ENCODE peak calls at places on chromosomes 5 and 9, in eight cellular contexts. One of them, this sample, is unnamed.

GRCh38 chr5:159022178-159022556 is 77.5 kb downstream of the EBF1 start:
- DNase-seq in lung: peak
- DNase-seq in breast epithelium: no peak
- DNase-seq in K562: no peak
- DNase-seq in uterus: peak
- DNase-seq in cardiac fibroblast: peak
- DNase-seq in epithelial cell of esophagus: no peak
- DNase-seq in BJ: peak
- DNase-seq in this sample: no peak

GRCh38 chr5:57501414-57502321 is 19.1 kb upstream of the ACTBL2 start:
- DNase-seq in lung: no peak
- DNase-seq in breast epithelium: no peak
- DNase-seq in K562: no peak
- DNase-seq in uterus: no peak
- DNase-seq in cardiac fibroblast: peak
- DNase-seq in epithelial cell of esophagus: no peak
- DNase-seq in BJ: no peak
- DNase-seq in this sample: no peak

GRCh38 chr9:33267368-33267767 is 2.5 kb downstream of the CHMP5 start:
- DNase-seq in lung: no peak
- DNase-seq in breast epithelium: no peak
- DNase-seq in K562: no peak
- DNase-seq in uterus: no peak
- DNase-seq in cardiac fibroblast: no peak
- DNase-seq in epithelial cell of esophagus: no peak
- DNase-seq in BJ: no peak
- DNase-seq in this sample: no peak

GRCh38 chr5:42992035-42992570 is 48.0 kb downstream of the ANXA2R start:
- DNase-seq in lung: peak
- DNase-seq in breast epithelium: peak
- DNase-seq in K562: peak
- DNase-seq in uterus: peak
- DNase-seq in cardiac fibroblast: peak
- DNase-seq in epithelial cell of esophagus: peak
- DNase-seq in BJ: peak
- DNase-seq in this sample: peak

GRCh38 chr5:92519717-92520632 is 1061.0 kb downstream of the NR2F1-AS1 start:
- DNase-seq in lung: no peak
- DNase-seq in breast epithelium: no peak
- DNase-seq in K562: no peak
- DNase-seq in uterus: no peak
- DNase-seq in cardiac fibroblast: no peak
- DNase-seq in epithelial cell of esophagus: peak
- DNase-seq in BJ: no peak
- DNase-seq in this sample: no peak

GRCh38 chr9:76396597-76396996 is 2.4 kb upstream of the RFK start:
- DNase-seq in lung: no peak
- DNase-seq in breast epithelium: no peak
- DNase-seq in K562: no peak
- DNase-seq in uterus: no peak
- DNase-seq in cardiac fibroblast: no peak
- DNase-seq in epithelial cell of esophagus: no peak
- DNase-seq in BJ: no peak
- DNase-seq in this sample: no peak

GRCh38 chr9:75683591-75683990 is 206.9 kb upstream of the PCSK5 start:
- DNase-seq in lung: no peak
- DNase-seq in breast epithelium: no peak
- DNase-seq in K562: no peak
- DNase-seq in uterus: no peak
- DNase-seq in cardiac fibroblast: no peak
- DNase-seq in epithelial cell of esophagus: peak
- DNase-seq in BJ: no peak
- DNase-seq in this sample: no peak

GRCh38 chr5:90191352-90192045 is 218.1 kb downstream of the CETN3 start:
- DNase-seq in lung: no peak
- DNase-seq in breast epithelium: no peak
- DNase-seq in K562: no peak
- DNase-seq in uterus: no peak
- DNase-seq in cardiac fibroblast: no peak
- DNase-seq in epithelial cell of esophagus: no peak
- DNase-seq in BJ: no peak
- DNase-seq in this sample: no peak

GRCh38 chr5:132674671-132675506 is 1.1 kb downstream of the IL4 start:
- DNase-seq in lung: no peak
- DNase-seq in breast epithelium: no peak
- DNase-seq in K562: no peak
- DNase-seq in uterus: no peak
- DNase-seq in cardiac fibroblast: peak
- DNase-seq in epithelial cell of esophagus: peak
- DNase-seq in BJ: peak
- DNase-seq in this sample: peak

GRCh38 chr9:132518151-132518550 is 64.3 kb upstream of the BARHL1 start:
- DNase-seq in lung: no peak
- DNase-seq in breast epithelium: no peak
- DNase-seq in K562: no peak
- DNase-seq in uterus: no peak
- DNase-seq in cardiac fibroblast: no peak
- DNase-seq in epithelial cell of esophagus: no peak
- DNase-seq in BJ: no peak
- DNase-seq in this sample: no peak

GRCh38 chr5:165882099-165882498 is 2376.7 kb downstream of the MAT2B start:
- DNase-seq in lung: no peak
- DNase-seq in breast epithelium: no peak
- DNase-seq in K562: no peak
- DNase-seq in uterus: no peak
- DNase-seq in cardiac fibroblast: no peak
- DNase-seq in epithelial cell of esophagus: no peak
- DNase-seq in BJ: no peak
- DNase-seq in this sample: no peak

DNA sequence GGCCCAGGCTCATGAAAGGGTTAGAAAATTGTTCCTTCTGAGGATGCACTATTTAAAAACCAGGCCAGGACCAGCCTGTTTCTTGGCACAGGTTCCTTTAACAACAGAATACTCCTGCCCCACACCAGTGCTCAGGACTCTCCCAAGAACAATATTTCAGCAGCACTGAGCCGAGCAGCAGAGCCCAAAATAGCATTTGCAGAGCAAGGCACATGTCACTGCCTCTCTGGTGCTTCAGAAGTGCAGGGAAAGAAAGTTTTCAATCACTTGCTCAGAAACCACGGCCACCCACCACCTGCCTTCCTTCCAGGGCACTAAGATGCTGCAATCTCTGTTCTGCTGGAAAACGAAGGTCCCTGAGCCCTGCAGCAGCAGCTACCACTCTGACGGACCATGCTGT is 77.6 kb downstream of the SIL1 start:
- DNase-seq in lung: no peak
- DNase-seq in breast epithelium: no peak
- DNase-seq in K562: no peak
- DNase-seq in uterus: no peak
- DNase-seq in cardiac fibroblast: no peak
- DNase-seq in epithelial cell of esophagus: no peak
- DNase-seq in BJ: no peak
- DNase-seq in this sample: no peak
- H3K4me3 ChIP-seq in lung: no peak
- H3K4me3 ChIP-seq in breast epithelium: no peak
- H3K4me3 ChIP-seq in K562: no peak
- H3K4me3 ChIP-seq in uterus: no peak
- H3K4me3 ChIP-seq in cardiac fibroblast: no peak
- H3K4me3 ChIP-seq in epithelial cell of esophagus: no peak
- H3K4me3 ChIP-seq in BJ: no peak
- H3K4me3 ChIP-seq in this sample: no peak

GRCh38 chr9:7358876-7359275 is 440.7 kb downstream of the DMAC1 start:
- DNase-seq in lung: no peak
- DNase-seq in breast epithelium: no peak
- DNase-seq in K562: no peak
- DNase-seq in uterus: no peak
- DNase-seq in cardiac fibroblast: no peak
- DNase-seq in epithelial cell of esophagus: no peak
- DNase-seq in BJ: no peak
- DNase-seq in this sample: no peak
- TF ChIP-seq CTCF in lung: no peak
- TF ChIP-seq CTCF in breast epithelium: no peak
- TF ChIP-seq CTCF in K562: no peak
- TF ChIP-seq CTCF in uterus: no peak
- TF ChIP-seq CTCF in cardiac fibroblast: peak
- TF ChIP-seq CTCF in epithelial cell of esophagus: peak
- TF ChIP-seq CTCF in BJ: peak
- TF ChIP-seq CTCF in this sample: no peak

GRCh38 chr5:71783891-71784290 is 64.8 kb downstream of the CARTPT start:
- DNase-seq in lung: no peak
- DNase-seq in breast epithelium: no peak
- DNase-seq in K562: no peak
- DNase-seq in uterus: no peak
- DNase-seq in cardiac fibroblast: no peak
- DNase-seq in epithelial cell of esophagus: peak
- DNase-seq in BJ: no peak
- DNase-seq in this sample: no peak

GRCh38 chr5:71782393-71782770 is 63.3 kb downstream of the CARTPT start:
- DNase-seq in lung: no peak
- DNase-seq in breast epithelium: no peak
- DNase-seq in K562: no peak
- DNase-seq in uterus: no peak
- DNase-seq in cardiac fibroblast: no peak
- DNase-seq in epithelial cell of esophagus: no peak
- DNase-seq in BJ: no peak
- DNase-seq in this sample: no peak

GRCh38 chr5:71786337-71787060 is 67.4 kb downstream of the CARTPT start:
- DNase-seq in lung: no peak
- DNase-seq in breast epithelium: no peak
- DNase-seq in K562: no peak
- DNase-seq in uterus: no peak
- DNase-seq in cardiac fibroblast: no peak
- DNase-seq in epithelial cell of esophagus: no peak
- DNase-seq in BJ: no peak
- DNase-seq in this sample: no peak

GRCh38 chr5:71780597-71780996 is 61.5 kb downstream of the CARTPT start:
- DNase-seq in lung: no peak
- DNase-seq in breast epithelium: no peak
- DNase-seq in K562: no peak
- DNase-seq in uterus: no peak
- DNase-seq in cardiac fibroblast: no peak
- DNase-seq in epithelial cell of esophagus: no peak
- DNase-seq in BJ: no peak
- DNase-seq in this sample: no peak

DNA sequence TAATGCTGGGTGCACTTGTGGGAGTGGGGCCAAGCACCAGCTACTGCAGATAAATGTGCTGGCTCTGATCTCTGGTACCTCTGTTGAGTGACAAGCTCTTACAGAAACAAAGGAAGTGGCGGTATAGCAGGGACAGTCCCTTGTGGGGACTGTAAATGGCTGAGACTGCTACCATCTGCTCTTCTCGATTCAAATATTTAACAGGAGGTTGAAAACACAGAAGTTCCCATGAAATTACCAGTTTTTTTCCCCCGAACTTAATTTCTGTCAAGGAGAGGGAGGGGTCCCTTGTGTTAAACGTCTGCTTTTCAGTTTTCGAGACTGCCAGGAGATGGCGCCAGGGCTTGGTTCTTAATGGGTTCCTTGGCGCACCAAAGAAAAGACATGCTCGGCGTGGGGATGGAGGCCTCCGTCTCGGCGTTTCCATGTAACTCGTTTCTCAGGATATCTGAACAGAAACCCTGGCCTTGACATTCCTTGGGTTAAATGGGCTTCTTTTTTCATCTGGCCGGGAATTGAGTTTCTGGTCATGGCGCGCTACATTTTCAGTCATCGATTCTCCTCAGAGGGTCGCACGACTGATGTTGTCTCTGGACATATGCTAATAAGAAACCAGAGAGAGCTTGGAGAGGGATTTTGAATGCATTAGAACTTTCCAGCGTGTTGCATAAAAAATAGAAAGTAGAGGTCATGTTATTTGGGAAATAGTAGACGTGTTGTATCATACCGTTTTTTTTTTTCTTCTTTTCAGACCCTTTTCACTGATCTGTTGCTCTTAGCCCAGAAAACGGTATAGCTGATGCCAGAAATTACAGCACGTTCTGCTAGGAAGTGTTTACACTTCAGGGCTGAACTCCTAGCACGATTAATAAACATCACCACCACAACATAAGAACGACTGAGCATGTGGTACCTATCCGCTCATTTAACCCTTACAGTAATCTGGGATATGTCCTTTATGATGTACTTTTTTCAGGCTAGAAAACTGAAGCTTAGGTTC is 64.0 kb downstream of the CARTPT start:
- DNase-seq in lung: peak
- DNase-seq in breast epithelium: peak
- DNase-seq in K562: peak
- DNase-seq in uterus: peak
- DNase-seq in cardiac fibroblast: peak
- DNase-seq in epithelial cell of esophagus: peak
- DNase-seq in BJ: no peak
- DNase-seq in this sample: peak
- H3K4me3 ChIP-seq in lung: no peak
- H3K4me3 ChIP-seq in breast epithelium: peak
- H3K4me3 ChIP-seq in K562: no peak
- H3K4me3 ChIP-seq in uterus: peak
- H3K4me3 ChIP-seq in cardiac fibroblast: no peak
- H3K4me3 ChIP-seq in epithelial cell of esophagus: no peak
- H3K4me3 ChIP-seq in BJ: peak
- H3K4me3 ChIP-seq in this sample: peak

DNA sequence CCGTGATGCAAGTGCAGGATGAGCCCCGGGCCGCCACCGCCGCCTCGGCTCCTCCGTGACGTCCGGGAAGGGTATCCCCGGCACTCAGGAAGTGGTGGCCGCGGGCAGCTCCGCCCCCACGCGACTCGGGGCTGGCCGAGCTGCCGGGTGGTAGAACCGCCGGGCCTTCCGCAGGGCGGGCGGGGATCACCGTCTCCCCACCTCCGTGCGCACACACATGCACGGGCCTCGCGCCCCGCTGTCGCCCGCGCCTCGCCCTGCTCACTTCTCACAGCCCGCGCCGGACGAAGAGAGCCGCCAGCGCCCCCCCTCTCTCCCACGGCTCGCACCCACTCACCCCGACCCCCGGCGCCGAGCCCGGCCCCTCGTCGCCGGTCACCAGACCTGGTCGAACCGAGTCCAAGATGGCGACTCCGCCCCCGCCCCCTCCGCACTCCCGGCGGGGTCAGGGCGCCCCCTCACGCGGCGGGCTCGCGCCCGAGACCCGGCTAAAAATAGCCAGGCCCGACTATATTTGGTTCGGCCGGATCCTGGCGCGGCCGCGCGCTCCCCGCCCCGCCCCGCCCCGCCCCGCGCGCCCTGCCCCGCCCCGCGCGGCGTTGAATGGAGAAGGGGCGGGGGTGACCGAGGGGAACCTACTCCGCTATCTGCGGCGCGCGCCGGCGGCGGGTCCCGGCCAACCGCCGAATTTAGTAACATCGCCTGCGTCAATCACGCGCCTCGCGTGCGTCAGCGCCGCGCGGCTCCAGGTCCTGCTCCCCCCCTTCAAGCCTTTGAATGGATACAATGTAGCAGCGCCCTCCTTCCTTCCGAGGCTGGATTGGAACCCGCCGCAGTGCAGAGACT is 2.0 kb upstream of the NR4A3 start:
- DNase-seq in lung: peak
- DNase-seq in breast epithelium: peak
- DNase-seq in K562: peak
- DNase-seq in uterus: peak
- DNase-seq in cardiac fibroblast: peak
- DNase-seq in epithelial cell of esophagus: peak
- DNase-seq in BJ: peak
- DNase-seq in this sample: peak
- TF ChIP-seq CTCF in lung: no peak
- TF ChIP-seq CTCF in breast epithelium: no peak
- TF ChIP-seq CTCF in K562: no peak
- TF ChIP-seq CTCF in uterus: no peak
- TF ChIP-seq CTCF in cardiac fibroblast: peak
- TF ChIP-seq CTCF in epithelial cell of esophagus: peak
- TF ChIP-seq CTCF in BJ: peak
- TF ChIP-seq CTCF in this sample: no peak